ENCODE peak calls at places on chromosomes 6 and 20, in eight cellular contexts. One of them, this sample, is unnamed. For H3K4me1, the result is how much of the 10 kb centered on the place peaks cover.

GRCh38 chr20:43798591-43799149 is 71.9 kb upstream of the GTSF1L start:
- DNase-seq in HCT116: no peak
- DNase-seq in OCI-LY7: no peak
- DNase-seq in SK-N-SH: peak
- DNase-seq in GM23248: no peak
- DNase-seq in GM23338: no peak
- DNase-seq in hepatocyte: no peak
- DNase-seq in PC-3: no peak
- DNase-seq in this sample: peak

GRCh38 chr6:95478941-95479340 is 98.4 kb upstream of the MANEA start:
- DNase-seq in OCI-LY7: no peak
- DNase-seq in hepatocyte: no peak
- DNase-seq in PC-3: no peak
- DNase-seq in GM23248: no peak
- DNase-seq in HCT116: no peak
- DNase-seq in GM23338: no peak
- DNase-seq in SK-N-SH: no peak
- DNase-seq in this sample: no peak

GRCh38 chr6:15131234-15132195 is 114.4 kb upstream of the JARID2 start:
- DNase-seq in PC-3: no peak
- DNase-seq in hepatocyte: peak
- DNase-seq in SK-N-SH: peak
- DNase-seq in HCT116: no peak
- DNase-seq in OCI-LY7: no peak
- DNase-seq in GM23248: no peak
- DNase-seq in GM23338: no peak
- DNase-seq in this sample: no peak

GRCh38 chr6:118187568-118188164 is 280.6 kb downstream of the SLC35F1 start:
- DNase-seq in HCT116: no peak
- DNase-seq in PC-3: no peak
- DNase-seq in GM23248: peak
- DNase-seq in OCI-LY7: no peak
- DNase-seq in SK-N-SH: no peak
- DNase-seq in hepatocyte: peak
- DNase-seq in GM23338: no peak
- DNase-seq in this sample: no peak

GRCh38 chr20:2132461-2132901 is 30.9 kb downstream of the STK35 start:
- DNase-seq in GM23248: peak
- DNase-seq in HCT116: peak
- DNase-seq in PC-3: peak
- DNase-seq in SK-N-SH: no peak
- DNase-seq in GM23338: no peak
- DNase-seq in hepatocyte: no peak
- DNase-seq in OCI-LY7: no peak
- DNase-seq in this sample: no peak

GRCh38 chr6:134678436-134678889 is 271.4 kb downstream of the ALDH8A1 start:
- DNase-seq in GM23338: no peak
- DNase-seq in OCI-LY7: no peak
- DNase-seq in hepatocyte: peak
- DNase-seq in GM23248: no peak
- DNase-seq in HCT116: no peak
- DNase-seq in SK-N-SH: no peak
- DNase-seq in PC-3: no peak
- DNase-seq in this sample: no peak

GRCh38 chr20:61126369-61127195 is 125.5 kb upstream of the CDH4 start:
- DNase-seq in OCI-LY7: no peak
- DNase-seq in GM23248: no peak
- DNase-seq in SK-N-SH: no peak
- DNase-seq in hepatocyte: no peak
- DNase-seq in GM23338: no peak
- DNase-seq in HCT116: no peak
- DNase-seq in PC-3: no peak
- DNase-seq in this sample: no peak

GRCh38 chr6:97819680-97820079 is 536.7 kb upstream of the MMS22L start:
- DNase-seq in OCI-LY7: no peak
- DNase-seq in GM23338: peak
- DNase-seq in PC-3: no peak
- DNase-seq in GM23248: no peak
- DNase-seq in hepatocyte: no peak
- DNase-seq in HCT116: no peak
- DNase-seq in SK-N-SH: no peak
- DNase-seq in this sample: peak

GRCh38 chr6:36769676-36770499 is 69.4 kb downstream of the CPNE5 start:
- DNase-seq in HCT116: no peak
- DNase-seq in OCI-LY7: peak
- DNase-seq in GM23338: no peak
- DNase-seq in hepatocyte: no peak
- DNase-seq in GM23248: peak
- DNase-seq in SK-N-SH: no peak
- DNase-seq in PC-3: peak
- DNase-seq in this sample: no peak

GRCh38 chr6:103183831-103184411 is 1675.8 kb downstream of the HACE1 start:
- DNase-seq in PC-3: no peak
- DNase-seq in GM23338: peak
- DNase-seq in GM23248: no peak
- DNase-seq in HCT116: no peak
- DNase-seq in SK-N-SH: no peak
- DNase-seq in hepatocyte: no peak
- DNase-seq in OCI-LY7: no peak
- DNase-seq in this sample: peak

GRCh38 chr20:3693376-3693775 is 11.6 kb upstream of the ADAM33 start:
- DNase-seq in GM23248: no peak
- DNase-seq in SK-N-SH: no peak
- DNase-seq in OCI-LY7: no peak
- DNase-seq in hepatocyte: no peak
- DNase-seq in PC-3: no peak
- DNase-seq in GM23338: no peak
- DNase-seq in HCT116: no peak
- DNase-seq in this sample: no peak

GRCh38 chr20:61353261-61353995 is 101.4 kb downstream of the CDH4 start:
- DNase-seq in GM23248: peak
- DNase-seq in OCI-LY7: no peak
- DNase-seq in PC-3: no peak
- DNase-seq in SK-N-SH: no peak
- DNase-seq in HCT116: no peak
- DNase-seq in GM23338: no peak
- DNase-seq in hepatocyte: no peak
- DNase-seq in this sample: no peak

GRCh38 chr6:149057464-149057840 is 260.1 kb upstream of the TAB2 start:
- DNase-seq in HCT116: no peak
- DNase-seq in GM23248: no peak
- DNase-seq in GM23338: no peak
- DNase-seq in PC-3: no peak
- DNase-seq in hepatocyte: no peak
- DNase-seq in OCI-LY7: no peak
- DNase-seq in SK-N-SH: no peak
- DNase-seq in this sample: no peak

GRCh38 chr6:74891358-74891811 is 314.5 kb downstream of the COL12A1 start:
- DNase-seq in GM23338: no peak
- DNase-seq in SK-N-SH: no peak
- DNase-seq in hepatocyte: no peak
- DNase-seq in HCT116: no peak
- DNase-seq in PC-3: no peak
- DNase-seq in GM23248: peak
- DNase-seq in OCI-LY7: no peak
- DNase-seq in this sample: no peak

GRCh38 chr20:662289-663192 is 9.5 kb upstream of the SRXN1 start:
- DNase-seq in HCT116: no peak
- DNase-seq in SK-N-SH: no peak
- DNase-seq in hepatocyte: no peak
- DNase-seq in GM23248: no peak
- DNase-seq in OCI-LY7: no peak
- DNase-seq in PC-3: no peak
- DNase-seq in GM23338: no peak
- DNase-seq in this sample: no peak
- H2AFZ ChIP-seq in HCT116: no peak
- H2AFZ ChIP-seq in SK-N-SH: no peak
- H2AFZ ChIP-seq in hepatocyte: no peak
- H2AFZ ChIP-seq in GM23248: no peak
- H2AFZ ChIP-seq in OCI-LY7: no peak
- H2AFZ ChIP-seq in PC-3: no peak
- H2AFZ ChIP-seq in GM23338: peak
- H2AFZ ChIP-seq in this sample: peak

GRCh38 chr20:23115823-23116222 is 29.7 kb upstream of the CD93 start:
- DNase-seq in PC-3: no peak
- DNase-seq in hepatocyte: no peak
- DNase-seq in OCI-LY7: no peak
- DNase-seq in GM23338: no peak
- DNase-seq in SK-N-SH: no peak
- DNase-seq in HCT116: no peak
- DNase-seq in GM23248: peak
- DNase-seq in this sample: no peak
- H3K4me1 ChIP-seq in PC-3: under half
- H3K4me1 ChIP-seq in hepatocyte: under half
- H3K4me1 ChIP-seq in OCI-LY7: under half
- H3K4me1 ChIP-seq in GM23338: under half
- H3K4me1 ChIP-seq in SK-N-SH: under half
- H3K4me1 ChIP-seq in HCT116: under half
- H3K4me1 ChIP-seq in GM23248: under half
- H3K4me1 ChIP-seq in this sample: under half

GRCh38 chr6:152863618-152864326 is 113.2 kb downstream of the VIP start:
- DNase-seq in hepatocyte: peak
- DNase-seq in PC-3: peak
- DNase-seq in OCI-LY7: peak
- DNase-seq in SK-N-SH: peak
- DNase-seq in GM23338: peak
- DNase-seq in GM23248: peak
- DNase-seq in HCT116: peak
- DNase-seq in this sample: peak
- TF ChIP-seq EZH2phosphoT487 in hepatocyte: no peak
- TF ChIP-seq EZH2phosphoT487 in PC-3: no peak
- TF ChIP-seq EZH2phosphoT487 in OCI-LY7: no peak
- TF ChIP-seq EZH2phosphoT487 in SK-N-SH: no peak
- TF ChIP-seq EZH2phosphoT487 in GM23338: no peak
- TF ChIP-seq EZH2phosphoT487 in GM23248: no peak
- TF ChIP-seq EZH2phosphoT487 in HCT116: no peak
- TF ChIP-seq EZH2phosphoT487 in this sample: no peak

GRCh38 chr6:132133734-132134490 is 182.7 kb upstream of the CCN2 start:
- DNase-seq in SK-N-SH: no peak
- DNase-seq in GM23248: peak
- DNase-seq in OCI-LY7: peak
- DNase-seq in PC-3: no peak
- DNase-seq in HCT116: no peak
- DNase-seq in hepatocyte: no peak
- DNase-seq in GM23338: peak
- DNase-seq in this sample: no peak

GRCh38 chr6:132131351-132131750 is 180.2 kb upstream of the CCN2 start:
- DNase-seq in OCI-LY7: no peak
- DNase-seq in GM23248: peak
- DNase-seq in HCT116: no peak
- DNase-seq in PC-3: no peak
- DNase-seq in GM23338: no peak
- DNase-seq in SK-N-SH: no peak
- DNase-seq in hepatocyte: no peak
- DNase-seq in this sample: no peak

GRCh38 chr6:132132911-132133639 is 181.9 kb upstream of the CCN2 start:
- DNase-seq in OCI-LY7: no peak
- DNase-seq in GM23338: peak
- DNase-seq in HCT116: no peak
- DNase-seq in hepatocyte: no peak
- DNase-seq in GM23248: peak
- DNase-seq in PC-3: peak
- DNase-seq in SK-N-SH: no peak
- DNase-seq in this sample: no peak

GRCh38 chr6:132131777-132132176 is 180.6 kb upstream of the CCN2 start:
- DNase-seq in HCT116: peak
- DNase-seq in GM23338: peak
- DNase-seq in OCI-LY7: no peak
- DNase-seq in hepatocyte: peak
- DNase-seq in GM23248: peak
- DNase-seq in SK-N-SH: no peak
- DNase-seq in PC-3: peak
- DNase-seq in this sample: peak

GRCh38 chr6:132132420-132132819 is 181.2 kb upstream of the CCN2 start:
- DNase-seq in SK-N-SH: no peak
- DNase-seq in GM23248: peak
- DNase-seq in GM23338: no peak
- DNase-seq in hepatocyte: no peak
- DNase-seq in PC-3: no peak
- DNase-seq in OCI-LY7: no peak
- DNase-seq in HCT116: no peak
- DNase-seq in this sample: peak
- H2AFZ ChIP-seq in SK-N-SH: no peak
- H2AFZ ChIP-seq in GM23248: no peak
- H2AFZ ChIP-seq in GM23338: peak
- H2AFZ ChIP-seq in hepatocyte: no peak
- H2AFZ ChIP-seq in PC-3: no peak
- H2AFZ ChIP-seq in OCI-LY7: peak
- H2AFZ ChIP-seq in HCT116: no peak
- H2AFZ ChIP-seq in this sample: no peak

DNA sequence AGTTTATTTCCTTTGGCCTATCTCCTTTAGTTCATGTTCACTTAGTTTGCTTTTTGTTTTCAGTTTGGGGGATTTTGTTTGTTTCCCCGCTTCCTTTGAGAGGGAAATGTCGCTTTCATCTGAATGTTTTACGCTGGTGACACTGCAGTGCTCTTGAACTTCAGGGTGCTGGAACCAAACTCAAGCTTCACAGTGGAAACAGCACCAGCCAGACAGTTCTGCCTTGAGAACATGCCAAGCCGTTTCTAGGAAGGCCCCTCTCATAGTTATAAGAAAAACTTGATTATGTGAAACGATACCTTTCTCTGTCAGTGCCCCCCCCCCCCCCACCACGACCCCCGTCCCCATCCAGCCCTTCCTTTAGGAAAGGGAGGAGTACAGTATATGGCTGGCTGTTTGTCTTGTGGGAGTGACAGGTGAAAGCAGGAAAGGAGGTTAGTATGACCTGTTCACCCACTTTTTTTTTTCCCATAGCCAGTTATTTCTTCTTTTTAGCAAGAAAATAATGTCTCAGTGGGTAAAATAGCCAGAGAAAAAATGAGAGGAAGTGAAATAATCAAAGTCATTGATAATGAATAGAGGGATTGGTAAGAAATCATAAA is 130.1 kb downstream of the LRRC1 start:
- DNase-seq in PC-3: no peak
- DNase-seq in GM23248: no peak
- DNase-seq in OCI-LY7: no peak
- DNase-seq in GM23338: no peak
- DNase-seq in HCT116: no peak
- DNase-seq in SK-N-SH: no peak
- DNase-seq in hepatocyte: no peak
- DNase-seq in this sample: no peak
- H3K4me1 ChIP-seq in PC-3: under half
- H3K4me1 ChIP-seq in GM23248: under half
- H3K4me1 ChIP-seq in OCI-LY7: under half
- H3K4me1 ChIP-seq in GM23338: under half
- H3K4me1 ChIP-seq in HCT116: under half
- H3K4me1 ChIP-seq in SK-N-SH: under half
- H3K4me1 ChIP-seq in hepatocyte: under half
- H3K4me1 ChIP-seq in this sample: under half